ENCODE peak calls at places on chromosome 20, in eight cellular contexts. One of them, this sample, is unnamed.

GRCh38 chr20:11912013-11912663 is 5.6 kb upstream of the BTBD3 start:
- DNase-seq in colonic mucosa: no peak
- DNase-seq in SK-MEL-5: peak
- DNase-seq in choroid plexus epithelial cell: peak
- DNase-seq in posterior vena cava: no peak
- DNase-seq in esophagus squamous epithelium: no peak
- DNase-seq in HCEC 1CT: peak
- DNase-seq in frontal cortex: no peak
- DNase-seq in this sample: no peak

GRCh38 chr20:23042270-23042669 is 7.2 kb downstream of the SSTR4 start:
- DNase-seq in frontal cortex: no peak
- DNase-seq in esophagus squamous epithelium: no peak
- DNase-seq in colonic mucosa: no peak
- DNase-seq in choroid plexus epithelial cell: no peak
- DNase-seq in SK-MEL-5: no peak
- DNase-seq in posterior vena cava: no peak
- DNase-seq in HCEC 1CT: no peak
- DNase-seq in this sample: no peak

GRCh38 chr20:48360338-48360698 is 467.5 kb downstream of the PREX1 start:
- DNase-seq in SK-MEL-5: no peak
- DNase-seq in choroid plexus epithelial cell: no peak
- DNase-seq in HCEC 1CT: no peak
- DNase-seq in posterior vena cava: no peak
- DNase-seq in esophagus squamous epithelium: no peak
- DNase-seq in frontal cortex: no peak
- DNase-seq in colonic mucosa: no peak
- DNase-seq in this sample: no peak

GRCh38 chr20:22601361-22602141 is 17.2 kb upstream of the FOXA2 start:
- DNase-seq in frontal cortex: no peak
- DNase-seq in posterior vena cava: no peak
- DNase-seq in esophagus squamous epithelium: no peak
- DNase-seq in HCEC 1CT: no peak
- DNase-seq in SK-MEL-5: no peak
- DNase-seq in choroid plexus epithelial cell: no peak
- DNase-seq in colonic mucosa: no peak
- DNase-seq in this sample: no peak

GRCh38 chr20:1876975-1877603 is 18.1 kb upstream of the SIRPA start:
- DNase-seq in SK-MEL-5: no peak
- DNase-seq in choroid plexus epithelial cell: peak
- DNase-seq in posterior vena cava: no peak
- DNase-seq in HCEC 1CT: peak
- DNase-seq in colonic mucosa: no peak
- DNase-seq in frontal cortex: peak
- DNase-seq in esophagus squamous epithelium: no peak
- DNase-seq in this sample: no peak

GRCh38 chr20:3995067-3995748 is 20.1 kb downstream of the RNF24 start:
- DNase-seq in colonic mucosa: no peak
- DNase-seq in choroid plexus epithelial cell: peak
- DNase-seq in HCEC 1CT: peak
- DNase-seq in posterior vena cava: no peak
- DNase-seq in frontal cortex: no peak
- DNase-seq in esophagus squamous epithelium: no peak
- DNase-seq in SK-MEL-5: peak
- DNase-seq in this sample: no peak

GRCh38 chr20:17669306-17669931 is 12.6 kb downstream of the RRBP1 start:
- DNase-seq in posterior vena cava: no peak
- DNase-seq in HCEC 1CT: no peak
- DNase-seq in esophagus squamous epithelium: no peak
- DNase-seq in frontal cortex: no peak
- DNase-seq in choroid plexus epithelial cell: no peak
- DNase-seq in SK-MEL-5: no peak
- DNase-seq in colonic mucosa: no peak
- DNase-seq in this sample: no peak

GRCh38 chr20:51574248-51575033 is 31.9 kb upstream of the NFATC2 start:
- DNase-seq in SK-MEL-5: no peak
- DNase-seq in frontal cortex: no peak
- DNase-seq in esophagus squamous epithelium: no peak
- DNase-seq in colonic mucosa: no peak
- DNase-seq in posterior vena cava: no peak
- DNase-seq in choroid plexus epithelial cell: peak
- DNase-seq in HCEC 1CT: no peak
- DNase-seq in this sample: no peak

GRCh38 chr20:42492285-42492684 is 697.4 kb downstream of the PTPRT start:
- DNase-seq in colonic mucosa: no peak
- DNase-seq in frontal cortex: no peak
- DNase-seq in esophagus squamous epithelium: no peak
- DNase-seq in HCEC 1CT: no peak
- DNase-seq in SK-MEL-5: no peak
- DNase-seq in choroid plexus epithelial cell: no peak
- DNase-seq in posterior vena cava: no peak
- DNase-seq in this sample: no peak

GRCh38 chr20:10131612-10132345 is 86.9 kb upstream of the SNAP25 start:
- DNase-seq in colonic mucosa: no peak
- DNase-seq in SK-MEL-5: peak
- DNase-seq in HCEC 1CT: peak
- DNase-seq in choroid plexus epithelial cell: peak
- DNase-seq in posterior vena cava: peak
- DNase-seq in esophagus squamous epithelium: no peak
- DNase-seq in frontal cortex: peak
- DNase-seq in this sample: no peak

GRCh38 chr20:64095927-64096326 is 11.4 kb downstream of the NPBWR2 start:
- DNase-seq in choroid plexus epithelial cell: no peak
- DNase-seq in frontal cortex: no peak
- DNase-seq in posterior vena cava: no peak
- DNase-seq in HCEC 1CT: no peak
- DNase-seq in colonic mucosa: no peak
- DNase-seq in esophagus squamous epithelium: no peak
- DNase-seq in SK-MEL-5: no peak
- DNase-seq in this sample: no peak

GRCh38 chr20:32870985-32871384 is 12.3 kb downstream of the EFCAB8 start:
- DNase-seq in colonic mucosa: no peak
- DNase-seq in posterior vena cava: no peak
- DNase-seq in esophagus squamous epithelium: no peak
- DNase-seq in HCEC 1CT: no peak
- DNase-seq in frontal cortex: no peak
- DNase-seq in SK-MEL-5: no peak
- DNase-seq in choroid plexus epithelial cell: no peak
- DNase-seq in this sample: no peak

GRCh38 chr20:2742934-2743559 is 50.5 kb downstream of the EBF4 start:
- DNase-seq in colonic mucosa: peak
- DNase-seq in SK-MEL-5: peak
- DNase-seq in posterior vena cava: no peak
- DNase-seq in choroid plexus epithelial cell: peak
- DNase-seq in esophagus squamous epithelium: no peak
- DNase-seq in HCEC 1CT: peak
- DNase-seq in frontal cortex: no peak
- DNase-seq in this sample: no peak

GRCh38 chr20:21981607-21982344 is 276.3 kb downstream of the PAX1 start:
- DNase-seq in HCEC 1CT: no peak
- DNase-seq in esophagus squamous epithelium: no peak
- DNase-seq in colonic mucosa: no peak
- DNase-seq in SK-MEL-5: no peak
- DNase-seq in posterior vena cava: no peak
- DNase-seq in frontal cortex: no peak
- DNase-seq in choroid plexus epithelial cell: peak
- DNase-seq in this sample: no peak

GRCh38 chr20:58627212-58628072 is 23.6 kb upstream of the STX16 start:
- DNase-seq in choroid plexus epithelial cell: no peak
- DNase-seq in SK-MEL-5: no peak
- DNase-seq in posterior vena cava: no peak
- DNase-seq in colonic mucosa: no peak
- DNase-seq in frontal cortex: no peak
- DNase-seq in esophagus squamous epithelium: no peak
- DNase-seq in HCEC 1CT: no peak
- DNase-seq in this sample: no peak

GRCh38 chr20:32672982-32673727 is 586 bp downstream of the C20orf203 start:
- DNase-seq in HCEC 1CT: no peak
- DNase-seq in esophagus squamous epithelium: no peak
- DNase-seq in frontal cortex: no peak
- DNase-seq in SK-MEL-5: no peak
- DNase-seq in colonic mucosa: no peak
- DNase-seq in posterior vena cava: no peak
- DNase-seq in choroid plexus epithelial cell: no peak
- DNase-seq in this sample: no peak

This sample was measured in cortex of kidney.